ENCODE peak calls at places on chromosomes 3 and 15, in seven cellular contexts. One of them, this sample, is unnamed.

GRCh38 chr3:179355996-179356395 is 8.5 kb downstream of the MFN1 start:
- DNase-seq in NT2/D1: no peak
- DNase-seq in glutamatergic neuron: no peak
- DNase-seq in activated T-cell treated with anti-CD3 and anti-CD28 coated beads, Interleukin-2, amount 50 U/mL, for 72 hours: no peak
- DNase-seq in A549: no peak
- DNase-seq in lung: no peak
- DNase-seq in fibroblast of villous mesenchyme: no peak
- DNase-seq in this sample: no peak

GRCh38 chr3:146342971-146343370 is 92.1 kb upstream of the PLSCR4 start:
- DNase-seq in A549: no peak
- DNase-seq in fibroblast of villous mesenchyme: peak
- DNase-seq in lung: no peak
- DNase-seq in NT2/D1: no peak
- DNase-seq in glutamatergic neuron: no peak
- DNase-seq in activated T-cell treated with anti-CD3 and anti-CD28 coated beads, Interleukin-2, amount 50 U/mL, for 72 hours: no peak
- DNase-seq in this sample: peak

GRCh38 chr3:171458056-171458856 is 1.9 kb downstream of the TNIK start:
- DNase-seq in NT2/D1: no peak
- DNase-seq in activated T-cell treated with anti-CD3 and anti-CD28 coated beads, Interleukin-2, amount 50 U/mL, for 72 hours: peak
- DNase-seq in glutamatergic neuron: no peak
- DNase-seq in A549: no peak
- DNase-seq in lung: no peak
- DNase-seq in fibroblast of villous mesenchyme: no peak
- DNase-seq in this sample: peak

GRCh38 chr15:84598250-84598649 is 2.6 kb upstream of the ZSCAN2 start:
- DNase-seq in NT2/D1: no peak
- DNase-seq in A549: no peak
- DNase-seq in lung: no peak
- DNase-seq in glutamatergic neuron: no peak
- DNase-seq in activated T-cell treated with anti-CD3 and anti-CD28 coated beads, Interleukin-2, amount 50 U/mL, for 72 hours: peak
- DNase-seq in fibroblast of villous mesenchyme: no peak
- DNase-seq in this sample: no peak

GRCh38 chr15:66617137-66618090 is 51.6 kb upstream of the LCTL start:
- DNase-seq in activated T-cell treated with anti-CD3 and anti-CD28 coated beads, Interleukin-2, amount 50 U/mL, for 72 hours: no peak
- DNase-seq in A549: peak
- DNase-seq in fibroblast of villous mesenchyme: peak
- DNase-seq in glutamatergic neuron: no peak
- DNase-seq in lung: peak
- DNase-seq in NT2/D1: no peak
- DNase-seq in this sample: peak

GRCh38 chr15:95106781-95107180 is 875.4 kb downstream of the MCTP2 start:
- DNase-seq in activated T-cell treated with anti-CD3 and anti-CD28 coated beads, Interleukin-2, amount 50 U/mL, for 72 hours: no peak
- DNase-seq in lung: no peak
- DNase-seq in fibroblast of villous mesenchyme: no peak
- DNase-seq in A549: no peak
- DNase-seq in NT2/D1: no peak
- DNase-seq in glutamatergic neuron: no peak
- DNase-seq in this sample: no peak

GRCh38 chr3:63015614-63016016 is 140.4 kb upstream of the CADPS start:
- DNase-seq in A549: peak
- DNase-seq in fibroblast of villous mesenchyme: no peak
- DNase-seq in glutamatergic neuron: peak
- DNase-seq in lung: no peak
- DNase-seq in activated T-cell treated with anti-CD3 and anti-CD28 coated beads, Interleukin-2, amount 50 U/mL, for 72 hours: no peak
- DNase-seq in NT2/D1: peak
- DNase-seq in this sample: no peak

GRCh38 chr3:114496021-114496434 is 202.2 kb downstream of the TIGIT start:
- DNase-seq in lung: no peak
- DNase-seq in fibroblast of villous mesenchyme: peak
- DNase-seq in activated T-cell treated with anti-CD3 and anti-CD28 coated beads, Interleukin-2, amount 50 U/mL, for 72 hours: no peak
- DNase-seq in NT2/D1: no peak
- DNase-seq in glutamatergic neuron: no peak
- DNase-seq in A549: peak
- DNase-seq in this sample: peak

GRCh38 chr3:138470687-138471086 is 36.3 kb downstream of the ESYT3 start:
- DNase-seq in A549: no peak
- DNase-seq in activated T-cell treated with anti-CD3 and anti-CD28 coated beads, Interleukin-2, amount 50 U/mL, for 72 hours: no peak
- DNase-seq in fibroblast of villous mesenchyme: peak
- DNase-seq in glutamatergic neuron: no peak
- DNase-seq in NT2/D1: no peak
- DNase-seq in lung: no peak
- DNase-seq in this sample: no peak

GRCh38 chr15:72722071-72722696 is 36.2 kb downstream of the BBS4 start:
- DNase-seq in NT2/D1: peak
- DNase-seq in activated T-cell treated with anti-CD3 and anti-CD28 coated beads, Interleukin-2, amount 50 U/mL, for 72 hours: peak
- DNase-seq in lung: peak
- DNase-seq in fibroblast of villous mesenchyme: peak
- DNase-seq in A549: peak
- DNase-seq in glutamatergic neuron: peak
- DNase-seq in this sample: peak

GRCh38 chr3:172157566-172158258 is 118.3 kb downstream of the FNDC3B start:
- DNase-seq in A549: no peak
- DNase-seq in lung: no peak
- DNase-seq in NT2/D1: no peak
- DNase-seq in glutamatergic neuron: no peak
- DNase-seq in fibroblast of villous mesenchyme: no peak
- DNase-seq in activated T-cell treated with anti-CD3 and anti-CD28 coated beads, Interleukin-2, amount 50 U/mL, for 72 hours: no peak
- DNase-seq in this sample: no peak

GRCh38 chr15:40471778-40472130 is 970 bp downstream of the CHST14 start:
- DNase-seq in NT2/D1: peak
- DNase-seq in fibroblast of villous mesenchyme: no peak
- DNase-seq in glutamatergic neuron: no peak
- DNase-seq in lung: peak
- DNase-seq in A549: no peak
- DNase-seq in activated T-cell treated with anti-CD3 and anti-CD28 coated beads, Interleukin-2, amount 50 U/mL, for 72 hours: no peak
- DNase-seq in this sample: peak

GRCh38 chr3:183265713-183266417 is 12.8 kb downstream of the B3GNT5 start:
- DNase-seq in lung: no peak
- DNase-seq in fibroblast of villous mesenchyme: peak
- DNase-seq in activated T-cell treated with anti-CD3 and anti-CD28 coated beads, Interleukin-2, amount 50 U/mL, for 72 hours: peak
- DNase-seq in glutamatergic neuron: no peak
- DNase-seq in NT2/D1: no peak
- DNase-seq in A549: peak
- DNase-seq in this sample: no peak

GRCh38 chr3:72977060-72977459 is 19.6 kb upstream of the PPP4R2 start:
- DNase-seq in glutamatergic neuron: no peak
- DNase-seq in activated T-cell treated with anti-CD3 and anti-CD28 coated beads, Interleukin-2, amount 50 U/mL, for 72 hours: no peak
- DNase-seq in A549: no peak
- DNase-seq in NT2/D1: no peak
- DNase-seq in fibroblast of villous mesenchyme: peak
- DNase-seq in lung: no peak
- DNase-seq in this sample: no peak